ENCODE peak calls at places on chromosomes 1 and 21, in seven cellular contexts. X is small intestine; L is stimulated activated CD8-positive, alpha-beta memory T cell treated with anti-CD3 and anti-CD28 coated beads, Interleukin-15, amount 100 ng/mL, for 24 hours; E is GM23338; H is effector CD8-positive, alpha-beta T cell; F is tibial nerve; M is sigmoid colon. C is an unnamed sample.

GRCh38 chr1:100539836-100540536 is 2.0 kb downstream of the GPR88 start:
- DNase-seq in F (no peak), H (no peak), X (no peak), E (peak), M (no peak), L (no peak), C (peak)

GRCh38 chr1:211589782-211590721 is 11.1 kb upstream of the SLC30A1 start:
- DNase-seq in M (peak), X (peak), E (no peak), H (no peak), L (no peak), F (peak), C (no peak)

GRCh38 chr1:222095606-222096475 is 354.0 kb upstream of the DUSP10 start:
- DNase-seq in F (peak), X (peak), H (peak), L (peak), E (peak), M (no peak), C (no peak)

GRCh38 chr1:38615680-38616079 is 243.9 kb downstream of the RRAGC start:
- DNase-seq in M (no peak), H (no peak), E (no peak), X (no peak), L (no peak), F (no peak), C (no peak)

GRCh38 chr1:199490804-199491527 is 536.5 kb upstream of the NR5A2 start:
- DNase-seq in L (no peak), H (no peak), E (peak), F (no peak), X (no peak), M (no peak), C (peak)

GRCh38 chr1:1797731-1798341 is 19.6 kb upstream of the NADK start:
- DNase-seq in E (no peak), F (no peak), L (no peak), X (peak), H (no peak), M (no peak), C (peak)

GRCh38 chr21:33059319-33059894 is 10.5 kb upstream of the OLIG1 start:
- DNase-seq in L (no peak), E (no peak), F (peak), X (no peak), H (no peak), M (no peak), C (no peak)

GRCh38 chr1:248820041-248820585 is 5.6 kb downstream of the SH3BP5L start:
- DNase-seq in F (no peak), E (no peak), H (no peak), X (no peak), M (no peak), L (no peak), C (no peak)

GRCh38 chr1:220516722-220517042 is 11.3 kb upstream of the MARK1 start:
- DNase-seq in E (no peak), X (no peak), L (no peak), H (no peak), F (no peak), M (no peak), C (no peak)

GRCh38 chr21:26804895-26805609 is 40.2 kb downstream of the ADAMTS1 start:
- DNase-seq in F (no peak), L (no peak), H (no peak), X (no peak), M (no peak), E (no peak), C (no peak)

GRCh38 chr1:68093737-68094136 is 43.3 kb upstream of the DIRAS3 start:
- DNase-seq in X (peak), E (no peak), L (no peak), H (no peak), F (no peak), M (no peak), C (no peak)

GRCh38 chr1:24501371-24502167 is 1.1 kb upstream of the RCAN3 start:
- DNase-seq in M (no peak), E (peak), F (no peak), X (peak), H (no peak), L (no peak), C (peak)

GRCh38 chr1:214403431-214403830 is 122.5 kb downstream of the SMYD2 start:
- DNase-seq in X (no peak), H (no peak), E (no peak), M (no peak), L (no peak), F (no peak), C (no peak)

GRCh38 chr1:198647055-198647454 is 8.2 kb downstream of the PTPRC start:
- DNase-seq in H (no peak), E (no peak), F (no peak), M (no peak), X (no peak), L (no peak), C (no peak)

GRCh38 chr1:42146916-42147320 is 6.3 kb upstream of the GUCA2B start:
- DNase-seq in M (peak), X (peak), E (peak), F (peak), L (peak), H (peak), C (peak)

GRCh38 chr1:18211764-18212163 is 104.2 kb downstream of the IGSF21 start:
- DNase-seq in E (no peak), F (no peak), X (no peak), H (no peak), L (no peak), M (no peak), C (no peak)

GRCh38 chr1:179576509-179576908 is 761 bp upstream of the NPHS2 start:
- DNase-seq in E (no peak), M (no peak), X (peak), F (no peak), L (no peak), H (no peak), C (no peak)

GRCh38 chr1:246213036-246213435 is 294.0 kb downstream of the SMYD3 start:
- DNase-seq in L (no peak), H (no peak), M (no peak), X (no peak), F (no peak), E (no peak), C (no peak)

GRCh38 chr1:110605901-110606783 is at the start of gene KCNA2:
- DNase-seq in E (peak), X (no peak), M (peak), L (no peak), H (no peak), F (no peak), C (peak)

GRCh38 chr1:226809785-226810571 is 60.4 kb upstream of the PSEN2 start:
- DNase-seq in L (no peak), H (no peak), M (peak), F (no peak), E (no peak), X (no peak), C (no peak)

GRCh38 chr1:214031267-214031650 is 43.5 kb downstream of the PROX1 start:
- DNase-seq in F (no peak), M (no peak), L (no peak), E (peak), X (no peak), H (no peak), C (no peak)

GRCh38 chr1:191674780-191675179 is 483.5 kb upstream of the RGS18 start:
- DNase-seq in F (no peak), H (no peak), L (no peak), X (no peak), M (no peak), E (peak), C (no peak)

GRCh38 chr1:11985851-11986250 is 5.6 kb downstream of the MFN2 start:
- DNase-seq in F (no peak), L (no peak), X (no peak), E (no peak), H (no peak), M (no peak), C (peak)

GRCh38 chr1:160009088-160009487 is 22.7 kb downstream of the PIGM start:
- DNase-seq in L (no peak), H (no peak), M (no peak), X (no peak), F (no peak), E (no peak), C (no peak)

C was measured in osteoblast.